ENCODE peak calls at places on chromosome 4, in four cellular contexts. One of them, this sample, is unnamed.

GRCh38 chr4:142091691-142092182 is 455.4 kb downstream of the IL15 start:
- DNase-seq in NB4: no peak
- DNase-seq in HCT116: peak
- DNase-seq in lower leg skin: peak
- DNase-seq in this sample: no peak

GRCh38 chr4:121256346-121256745 is 92.2 kb upstream of the TNIP3 start:
- DNase-seq in NB4: peak
- DNase-seq in HCT116: peak
- DNase-seq in lower leg skin: no peak
- DNase-seq in this sample: no peak

GRCh38 chr4:1730532-1731135 is 9.3 kb downstream of the TACC3 start:
- DNase-seq in NB4: no peak
- DNase-seq in HCT116: no peak
- DNase-seq in lower leg skin: no peak
- DNase-seq in this sample: no peak

GRCh38 chr4:177961709-177962380 is 519.6 kb upstream of the AGA start:
- DNase-seq in NB4: no peak
- DNase-seq in HCT116: no peak
- DNase-seq in lower leg skin: no peak
- DNase-seq in this sample: no peak

GRCh38 chr4:153809307-153809706 is 20.4 kb upstream of the SFRP2 start:
- DNase-seq in NB4: no peak
- DNase-seq in HCT116: no peak
- DNase-seq in lower leg skin: no peak
- DNase-seq in this sample: no peak

GRCh38 chr4:174578366-174578765 is 56.1 kb upstream of the HPGD start:
- DNase-seq in NB4: no peak
- DNase-seq in HCT116: no peak
- DNase-seq in lower leg skin: no peak
- DNase-seq in this sample: no peak

GRCh38 chr4:108446554-108446953 is 173.8 kb upstream of the RPL34 start:
- DNase-seq in NB4: no peak
- DNase-seq in HCT116: no peak
- DNase-seq in lower leg skin: no peak
- DNase-seq in this sample: no peak

GRCh38 chr4:184331155-184331995 is 113.7 kb upstream of the ENPP6 start:
- DNase-seq in NB4: peak
- DNase-seq in HCT116: no peak
- DNase-seq in lower leg skin: peak
- DNase-seq in this sample: no peak

GRCh38 chr4:165308606-165309005 is 18.9 kb upstream of the MSMO1 start:
- DNase-seq in NB4: no peak
- DNase-seq in HCT116: no peak
- DNase-seq in lower leg skin: no peak
- DNase-seq in this sample: no peak
- TF ChIP-seq POLR2A in NB4: no peak
- TF ChIP-seq POLR2A in HCT116: no peak
- TF ChIP-seq POLR2A in lower leg skin: no peak
- TF ChIP-seq POLR2A in this sample: no peak

DNA sequence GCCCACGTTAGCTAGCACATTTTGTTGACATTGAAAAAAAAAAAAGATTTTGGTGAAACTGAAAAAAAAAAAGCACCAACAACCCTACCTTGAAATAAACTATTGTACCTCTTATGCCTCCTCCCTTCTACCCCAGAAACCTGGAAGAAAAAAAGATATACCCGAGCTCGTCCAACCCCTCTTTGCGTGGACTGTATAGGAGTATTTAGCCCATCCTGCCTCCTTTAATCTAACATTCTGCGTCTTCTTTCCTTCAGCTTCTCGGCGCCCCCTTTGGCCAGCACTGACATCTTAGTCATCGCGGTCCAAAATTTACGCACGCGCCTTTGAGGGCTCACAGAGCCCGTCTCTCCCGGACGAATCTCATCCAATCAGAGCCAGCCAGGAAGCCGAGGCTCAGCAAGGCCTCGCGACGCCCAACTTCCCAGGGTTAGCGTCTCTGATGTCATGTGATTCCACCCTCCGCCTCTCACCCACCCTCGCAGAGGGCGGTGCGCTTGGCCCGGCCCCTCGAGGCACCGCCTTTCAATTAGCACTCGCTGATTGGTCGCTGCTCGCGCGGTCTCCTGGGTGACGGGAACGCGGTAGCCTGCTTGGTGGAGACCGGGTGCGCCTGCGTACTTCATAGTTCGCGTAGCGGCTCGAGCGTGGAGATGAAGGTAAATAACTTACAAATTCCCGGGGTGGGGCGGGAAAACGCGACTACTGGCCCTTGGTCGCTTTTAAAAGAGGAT is at the start of gene WDR19:
- DNase-seq in NB4: peak
- DNase-seq in HCT116: peak
- DNase-seq in lower leg skin: peak
- DNase-seq in this sample: peak
- TF ChIP-seq POLR2A in NB4: peak
- TF ChIP-seq POLR2A in HCT116: no peak
- TF ChIP-seq POLR2A in lower leg skin: no peak
- TF ChIP-seq POLR2A in this sample: no peak

DNA sequence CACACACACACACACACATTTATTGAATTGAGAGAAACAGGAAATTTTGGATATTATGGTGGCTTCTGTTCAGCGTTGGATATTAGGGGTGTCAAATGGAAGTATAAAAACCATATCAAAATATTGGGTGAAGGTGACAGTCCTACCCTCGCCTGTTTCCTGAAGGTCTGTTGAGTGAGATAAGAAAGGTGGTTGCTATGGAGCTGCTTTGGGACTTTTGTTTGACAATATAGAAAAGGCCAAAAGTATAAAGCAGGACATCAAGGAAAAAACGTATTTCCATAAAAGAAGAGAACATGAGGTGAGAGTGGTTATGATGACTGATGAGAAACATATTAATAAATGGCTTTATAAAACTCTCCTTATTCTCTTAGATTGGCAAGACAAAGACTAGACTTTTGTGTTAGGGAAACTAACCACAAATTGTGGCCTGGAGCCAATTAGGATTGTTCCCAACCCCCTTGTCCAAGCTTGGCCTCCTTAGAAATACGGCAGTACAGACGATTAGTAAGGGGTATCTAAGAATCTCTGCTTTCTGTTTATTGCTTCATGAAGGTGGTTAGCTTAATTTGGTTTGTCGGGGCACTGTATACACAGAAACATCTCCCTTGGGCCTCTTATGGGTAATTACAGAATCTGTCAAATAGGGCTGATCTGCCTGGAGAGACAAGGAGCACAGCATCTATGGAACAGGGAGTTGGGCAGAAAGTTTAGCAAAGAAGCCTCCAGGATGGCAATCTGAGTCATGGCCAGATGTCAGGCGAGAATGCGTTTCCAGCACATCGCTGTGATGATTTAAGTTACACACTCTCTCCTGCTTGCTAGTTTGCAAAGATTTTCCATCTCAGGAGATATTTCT is 198.0 kb downstream of the CBR4 start:
- DNase-seq in NB4: no peak
- DNase-seq in HCT116: no peak
- DNase-seq in lower leg skin: no peak
- DNase-seq in this sample: no peak
- TF ChIP-seq POLR2A in NB4: no peak
- TF ChIP-seq POLR2A in HCT116: no peak
- TF ChIP-seq POLR2A in lower leg skin: no peak
- TF ChIP-seq POLR2A in this sample: no peak

GRCh38 chr4:98929341-98930267 is 671 bp upstream of the EIF4E start:
- DNase-seq in NB4: peak
- DNase-seq in HCT116: peak
- DNase-seq in lower leg skin: peak
- DNase-seq in this sample: peak
- TF ChIP-seq POLR2A in NB4: peak
- TF ChIP-seq POLR2A in HCT116: peak
- TF ChIP-seq POLR2A in lower leg skin: no peak
- TF ChIP-seq POLR2A in this sample: peak

GRCh38 chr4:94277539-94277938 is 65.1 kb downstream of the HPGDS start:
- DNase-seq in NB4: no peak
- DNase-seq in HCT116: no peak
- DNase-seq in lower leg skin: no peak
- DNase-seq in this sample: no peak
- TF ChIP-seq POLR2A in NB4: no peak
- TF ChIP-seq POLR2A in HCT116: no peak
- TF ChIP-seq POLR2A in lower leg skin: no peak
- TF ChIP-seq POLR2A in this sample: no peak

GRCh38 chr4:173528378-173529321 is 1.4 kb downstream of the HAND2 start:
- DNase-seq in NB4: no peak
- DNase-seq in HCT116: no peak
- DNase-seq in lower leg skin: no peak
- DNase-seq in this sample: no peak
- TF ChIP-seq POLR2A in NB4: no peak
- TF ChIP-seq POLR2A in HCT116: no peak
- TF ChIP-seq POLR2A in lower leg skin: no peak
- TF ChIP-seq POLR2A in this sample: no peak

GRCh38 chr4:24578364-24578763 is 6.0 kb downstream of the DHX15 start:
- DNase-seq in NB4: peak
- DNase-seq in HCT116: no peak
- DNase-seq in lower leg skin: no peak
- DNase-seq in this sample: no peak

GRCh38 chr4:24582235-24582863 is 2.0 kb downstream of the DHX15 start:
- DNase-seq in NB4: peak
- DNase-seq in HCT116: no peak
- DNase-seq in lower leg skin: no peak
- DNase-seq in this sample: no peak

GRCh38 chr4:24588216-24588954 is 4.0 kb upstream of the DHX15 start:
- DNase-seq in NB4: no peak
- DNase-seq in HCT116: no peak
- DNase-seq in lower leg skin: no peak
- DNase-seq in this sample: peak

GRCh38 chr4:24584175-24584850 is at the start of gene DHX15:
- DNase-seq in NB4: peak
- DNase-seq in HCT116: peak
- DNase-seq in lower leg skin: peak
- DNase-seq in this sample: peak

DNA sequence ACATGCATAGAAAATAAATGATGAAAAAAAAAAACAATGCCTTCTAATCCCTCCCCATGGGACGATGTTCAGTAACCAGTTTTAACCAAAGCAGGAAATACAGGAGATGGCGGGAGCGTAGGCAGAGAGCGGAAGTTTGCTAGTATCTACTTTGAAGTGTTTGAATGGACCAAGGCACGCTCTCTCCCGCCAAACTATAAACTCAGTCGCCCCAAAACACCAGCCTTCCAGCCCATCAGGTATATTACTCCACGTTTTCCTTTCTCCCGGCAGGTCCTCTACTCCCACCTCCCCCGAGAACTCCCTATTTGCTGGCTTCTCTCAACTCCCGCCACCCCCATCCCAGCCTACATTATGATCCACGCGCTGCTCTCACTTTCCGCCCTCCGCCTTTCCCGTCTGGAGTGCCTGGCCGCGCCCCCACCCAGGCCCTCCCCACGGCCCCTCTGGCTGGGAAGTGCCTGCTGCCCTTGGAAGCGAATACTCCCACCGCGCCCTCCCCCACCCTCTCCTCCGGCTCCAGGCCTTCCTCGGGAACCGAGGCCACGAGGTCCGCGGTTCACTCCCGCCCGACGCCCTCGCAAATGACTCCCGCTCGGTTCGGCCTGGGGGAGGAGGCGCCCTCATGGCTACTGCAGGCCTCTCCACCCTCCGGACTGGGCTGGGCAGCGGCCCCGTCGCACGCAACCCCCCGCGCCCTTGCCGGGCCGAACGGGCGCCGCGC is 741 bp downstream of the DHX15 start:
- DNase-seq in NB4: peak
- DNase-seq in HCT116: peak
- DNase-seq in lower leg skin: peak
- DNase-seq in this sample: no peak
- TF ChIP-seq POLR2A in NB4: no peak
- TF ChIP-seq POLR2A in HCT116: no peak
- TF ChIP-seq POLR2A in lower leg skin: no peak
- TF ChIP-seq POLR2A in this sample: no peak

GRCh38 chr4:52715914-52716313 is 35.3 kb downstream of the ERVMER34-1 start:
- DNase-seq in NB4: no peak
- DNase-seq in HCT116: no peak
- DNase-seq in lower leg skin: no peak
- DNase-seq in this sample: no peak

GRCh38 chr4:52715255-52715897 is 35.8 kb downstream of the ERVMER34-1 start:
- DNase-seq in NB4: no peak
- DNase-seq in HCT116: no peak
- DNase-seq in lower leg skin: no peak
- DNase-seq in this sample: no peak

GRCh38 chr4:52716364-52717151 is 34.7 kb downstream of the ERVMER34-1 start:
- DNase-seq in NB4: peak
- DNase-seq in HCT116: no peak
- DNase-seq in lower leg skin: no peak
- DNase-seq in this sample: no peak

GRCh38 chr4:52714597-52715254 is 36.5 kb downstream of the ERVMER34-1 start:
- DNase-seq in NB4: peak
- DNase-seq in HCT116: no peak
- DNase-seq in lower leg skin: no peak
- DNase-seq in this sample: no peak

GRCh38 chr4:52718123-52718522 is 33.1 kb downstream of the ERVMER34-1 start:
- DNase-seq in NB4: peak
- DNase-seq in HCT116: no peak
- DNase-seq in lower leg skin: no peak
- DNase-seq in this sample: no peak
- TF ChIP-seq POLR2A in NB4: no peak
- TF ChIP-seq POLR2A in HCT116: no peak
- TF ChIP-seq POLR2A in lower leg skin: no peak
- TF ChIP-seq POLR2A in this sample: no peak